ENCODE peak calls at places on chromosomes 13 and 19, in seven cellular contexts. One of them, this sample, is unnamed.

GRCh38 chr19:33248954-33249613 is 23.4 kb upstream of the SLC7A10 start:
- DNase-seq in hypothalamus: no peak
- DNase-seq in cerebellum: no peak
- DNase-seq in astrocyte of the hippocampus: no peak
- DNase-seq in GOT3: no peak
- DNase-seq in adipocyte: no peak
- DNase-seq in stimulated activated CD4-positive, alpha-beta T cell treated with anti-CD3 and anti-CD28 coated beads, Interleukin-4, amount 100 ng/mL, for 48 hours: no peak
- DNase-seq in this sample: no peak

GRCh38 chr13:22031702-22032286 is 360.9 kb downstream of the FGF9 start:
- DNase-seq in hypothalamus: no peak
- DNase-seq in cerebellum: no peak
- DNase-seq in astrocyte of the hippocampus: no peak
- DNase-seq in GOT3: no peak
- DNase-seq in adipocyte: no peak
- DNase-seq in stimulated activated CD4-positive, alpha-beta T cell treated with anti-CD3 and anti-CD28 coated beads, Interleukin-4, amount 100 ng/mL, for 48 hours: no peak
- DNase-seq in this sample: no peak

GRCh38 chr13:62337109-62337880 is 921.6 kb upstream of the PCDH20 start:
- DNase-seq in hypothalamus: no peak
- DNase-seq in cerebellum: no peak
- DNase-seq in astrocyte of the hippocampus: peak
- DNase-seq in GOT3: no peak
- DNase-seq in adipocyte: no peak
- DNase-seq in stimulated activated CD4-positive, alpha-beta T cell treated with anti-CD3 and anti-CD28 coated beads, Interleukin-4, amount 100 ng/mL, for 48 hours: no peak
- DNase-seq in this sample: no peak

GRCh38 chr19:30036154-30037129 is 94.4 kb downstream of the URI1 start:
- DNase-seq in hypothalamus: no peak
- DNase-seq in cerebellum: no peak
- DNase-seq in astrocyte of the hippocampus: peak
- DNase-seq in GOT3: no peak
- DNase-seq in adipocyte: peak
- DNase-seq in stimulated activated CD4-positive, alpha-beta T cell treated with anti-CD3 and anti-CD28 coated beads, Interleukin-4, amount 100 ng/mL, for 48 hours: no peak
- DNase-seq in this sample: no peak

GRCh38 chr19:49056101-49056901 is 1.2 kb downstream of the CGB7 start:
- DNase-seq in hypothalamus: no peak
- DNase-seq in cerebellum: peak
- DNase-seq in astrocyte of the hippocampus: peak
- DNase-seq in GOT3: no peak
- DNase-seq in adipocyte: peak
- DNase-seq in stimulated activated CD4-positive, alpha-beta T cell treated with anti-CD3 and anti-CD28 coated beads, Interleukin-4, amount 100 ng/mL, for 48 hours: peak
- DNase-seq in this sample: no peak

GRCh38 chr13:99693812-99694211 is 192.5 kb downstream of the TM9SF2 start:
- DNase-seq in hypothalamus: no peak
- DNase-seq in cerebellum: no peak
- DNase-seq in astrocyte of the hippocampus: no peak
- DNase-seq in GOT3: no peak
- DNase-seq in adipocyte: no peak
- DNase-seq in stimulated activated CD4-positive, alpha-beta T cell treated with anti-CD3 and anti-CD28 coated beads, Interleukin-4, amount 100 ng/mL, for 48 hours: no peak
- DNase-seq in this sample: no peak

GRCh38 chr13:111339366-111340143 is 19.1 kb downstream of the TEX29 start:
- DNase-seq in hypothalamus: no peak
- DNase-seq in cerebellum: no peak
- DNase-seq in astrocyte of the hippocampus: no peak
- DNase-seq in GOT3: no peak
- DNase-seq in adipocyte: no peak
- DNase-seq in stimulated activated CD4-positive, alpha-beta T cell treated with anti-CD3 and anti-CD28 coated beads, Interleukin-4, amount 100 ng/mL, for 48 hours: no peak
- DNase-seq in this sample: no peak

GRCh38 chr19:53647792-53648191 is 16.0 kb downstream of the DPRX start:
- DNase-seq in hypothalamus: no peak
- DNase-seq in cerebellum: no peak
- DNase-seq in astrocyte of the hippocampus: no peak
- DNase-seq in GOT3: no peak
- DNase-seq in adipocyte: no peak
- DNase-seq in stimulated activated CD4-positive, alpha-beta T cell treated with anti-CD3 and anti-CD28 coated beads, Interleukin-4, amount 100 ng/mL, for 48 hours: no peak
- DNase-seq in this sample: no peak

GRCh38 chr19:33580645-33581037 is 41.1 kb upstream of the CHST8 start:
- DNase-seq in hypothalamus: peak
- DNase-seq in cerebellum: no peak
- DNase-seq in astrocyte of the hippocampus: peak
- DNase-seq in GOT3: no peak
- DNase-seq in adipocyte: no peak
- DNase-seq in stimulated activated CD4-positive, alpha-beta T cell treated with anti-CD3 and anti-CD28 coated beads, Interleukin-4, amount 100 ng/mL, for 48 hours: no peak
- DNase-seq in this sample: no peak

GRCh38 chr19:33868076-33868735 is 71.5 kb downstream of the KCTD15 start:
- DNase-seq in hypothalamus: peak
- DNase-seq in cerebellum: peak
- DNase-seq in astrocyte of the hippocampus: peak
- DNase-seq in GOT3: no peak
- DNase-seq in adipocyte: peak
- DNase-seq in stimulated activated CD4-positive, alpha-beta T cell treated with anti-CD3 and anti-CD28 coated beads, Interleukin-4, amount 100 ng/mL, for 48 hours: no peak
- DNase-seq in this sample: no peak

GRCh38 chr13:89029062-89029461 is 1357.9 kb downstream of the SLITRK5 start:
- DNase-seq in hypothalamus: no peak
- DNase-seq in cerebellum: no peak
- DNase-seq in astrocyte of the hippocampus: no peak
- DNase-seq in GOT3: no peak
- DNase-seq in adipocyte: no peak
- DNase-seq in stimulated activated CD4-positive, alpha-beta T cell treated with anti-CD3 and anti-CD28 coated beads, Interleukin-4, amount 100 ng/mL, for 48 hours: no peak
- DNase-seq in this sample: no peak

GRCh38 chr13:74246398-74246975 is 112.3 kb upstream of the KLF12 start:
- DNase-seq in hypothalamus: no peak
- DNase-seq in cerebellum: peak
- DNase-seq in astrocyte of the hippocampus: peak
- DNase-seq in GOT3: no peak
- DNase-seq in adipocyte: no peak
- DNase-seq in stimulated activated CD4-positive, alpha-beta T cell treated with anti-CD3 and anti-CD28 coated beads, Interleukin-4, amount 100 ng/mL, for 48 hours: no peak
- DNase-seq in this sample: no peak

GRCh38 chr19:2055871-2056809 is 5.1 kb upstream of the MKNK2 start:
- DNase-seq in hypothalamus: no peak
- DNase-seq in cerebellum: peak
- DNase-seq in astrocyte of the hippocampus: peak
- DNase-seq in GOT3: no peak
- DNase-seq in adipocyte: peak
- DNase-seq in stimulated activated CD4-positive, alpha-beta T cell treated with anti-CD3 and anti-CD28 coated beads, Interleukin-4, amount 100 ng/mL, for 48 hours: no peak
- DNase-seq in this sample: no peak

GRCh38 chr13:43214124-43214523 is 190.7 kb downstream of the DNAJC15 start:
- DNase-seq in hypothalamus: no peak
- DNase-seq in cerebellum: no peak
- DNase-seq in astrocyte of the hippocampus: no peak
- DNase-seq in GOT3: no peak
- DNase-seq in adipocyte: no peak
- DNase-seq in stimulated activated CD4-positive, alpha-beta T cell treated with anti-CD3 and anti-CD28 coated beads, Interleukin-4, amount 100 ng/mL, for 48 hours: no peak
- DNase-seq in this sample: no peak

GRCh38 chr13:30165071-30165470 is 142.3 kb downstream of the KATNAL1 start:
- DNase-seq in hypothalamus: no peak
- DNase-seq in cerebellum: peak
- DNase-seq in astrocyte of the hippocampus: no peak
- DNase-seq in GOT3: no peak
- DNase-seq in adipocyte: no peak
- DNase-seq in stimulated activated CD4-positive, alpha-beta T cell treated with anti-CD3 and anti-CD28 coated beads, Interleukin-4, amount 100 ng/mL, for 48 hours: no peak
- DNase-seq in this sample: peak

GRCh38 chr19:20664917-20665781 is 3.8 kb upstream of the ZNF626 start:
- DNase-seq in hypothalamus: peak
- DNase-seq in cerebellum: peak
- DNase-seq in astrocyte of the hippocampus: peak
- DNase-seq in GOT3: no peak
- DNase-seq in adipocyte: peak
- DNase-seq in stimulated activated CD4-positive, alpha-beta T cell treated with anti-CD3 and anti-CD28 coated beads, Interleukin-4, amount 100 ng/mL, for 48 hours: no peak
- DNase-seq in this sample: no peak

GRCh38 chr19:18776288-18776594 is 14.9 kb downstream of the COMP start:
- DNase-seq in hypothalamus: no peak
- DNase-seq in cerebellum: no peak
- DNase-seq in astrocyte of the hippocampus: peak
- DNase-seq in GOT3: no peak
- DNase-seq in adipocyte: peak
- DNase-seq in stimulated activated CD4-positive, alpha-beta T cell treated with anti-CD3 and anti-CD28 coated beads, Interleukin-4, amount 100 ng/mL, for 48 hours: no peak
- DNase-seq in this sample: no peak

GRCh38 chr19:13160557-13160956 is 10.3 kb downstream of the IER2 start:
- DNase-seq in hypothalamus: no peak
- DNase-seq in cerebellum: no peak
- DNase-seq in astrocyte of the hippocampus: no peak
- DNase-seq in GOT3: no peak
- DNase-seq in adipocyte: peak
- DNase-seq in stimulated activated CD4-positive, alpha-beta T cell treated with anti-CD3 and anti-CD28 coated beads, Interleukin-4, amount 100 ng/mL, for 48 hours: no peak
- DNase-seq in this sample: no peak

GRCh38 chr19:41321600-41322270 is 11.8 kb downstream of the CCDC97 start:
- DNase-seq in hypothalamus: no peak
- DNase-seq in cerebellum: no peak
- DNase-seq in astrocyte of the hippocampus: peak
- DNase-seq in GOT3: no peak
- DNase-seq in adipocyte: peak
- DNase-seq in stimulated activated CD4-positive, alpha-beta T cell treated with anti-CD3 and anti-CD28 coated beads, Interleukin-4, amount 100 ng/mL, for 48 hours: no peak
- DNase-seq in this sample: no peak

GRCh38 chr19:46748325-46749109 is 2.3 kb upstream of the STRN4 start:
- DNase-seq in hypothalamus: peak
- DNase-seq in cerebellum: no peak
- DNase-seq in astrocyte of the hippocampus: peak
- DNase-seq in GOT3: no peak
- DNase-seq in adipocyte: peak
- DNase-seq in stimulated activated CD4-positive, alpha-beta T cell treated with anti-CD3 and anti-CD28 coated beads, Interleukin-4, amount 100 ng/mL, for 48 hours: peak
- DNase-seq in this sample: no peak

GRCh38 chr19:35959040-35959967 is 23.1 kb downstream of the LRFN3 start:
- DNase-seq in hypothalamus: no peak
- DNase-seq in cerebellum: peak
- DNase-seq in astrocyte of the hippocampus: peak
- DNase-seq in GOT3: no peak
- DNase-seq in adipocyte: peak
- DNase-seq in stimulated activated CD4-positive, alpha-beta T cell treated with anti-CD3 and anti-CD28 coated beads, Interleukin-4, amount 100 ng/mL, for 48 hours: peak
- DNase-seq in this sample: no peak

GRCh38 chr19:10431943-10432735 is 11.8 kb downstream of the PDE4A start:
- DNase-seq in hypothalamus: no peak
- DNase-seq in cerebellum: no peak
- DNase-seq in astrocyte of the hippocampus: no peak
- DNase-seq in GOT3: no peak
- DNase-seq in adipocyte: peak
- DNase-seq in stimulated activated CD4-positive, alpha-beta T cell treated with anti-CD3 and anti-CD28 coated beads, Interleukin-4, amount 100 ng/mL, for 48 hours: peak
- DNase-seq in this sample: peak

GRCh38 chr19:42683917-42684513 is 56.3 kb downstream of the PSG3 start:
- DNase-seq in hypothalamus: no peak
- DNase-seq in cerebellum: no peak
- DNase-seq in astrocyte of the hippocampus: peak
- DNase-seq in GOT3: no peak
- DNase-seq in adipocyte: peak
- DNase-seq in stimulated activated CD4-positive, alpha-beta T cell treated with anti-CD3 and anti-CD28 coated beads, Interleukin-4, amount 100 ng/mL, for 48 hours: peak
- DNase-seq in this sample: no peak

GRCh38 chr19:15836345-15836594 is 20.8 kb upstream of the OR10H1 start:
- DNase-seq in hypothalamus: peak
- DNase-seq in cerebellum: no peak
- DNase-seq in astrocyte of the hippocampus: no peak
- DNase-seq in GOT3: no peak
- DNase-seq in adipocyte: no peak
- DNase-seq in stimulated activated CD4-positive, alpha-beta T cell treated with anti-CD3 and anti-CD28 coated beads, Interleukin-4, amount 100 ng/mL, for 48 hours: no peak
- DNase-seq in this sample: no peak

GRCh38 chr19:7602240-7602934 is 6.7 kb downstream of the CAMSAP3 start:
- DNase-seq in hypothalamus: no peak
- DNase-seq in cerebellum: no peak
- DNase-seq in astrocyte of the hippocampus: no peak
- DNase-seq in GOT3: no peak
- DNase-seq in adipocyte: no peak
- DNase-seq in stimulated activated CD4-positive, alpha-beta T cell treated with anti-CD3 and anti-CD28 coated beads, Interleukin-4, amount 100 ng/mL, for 48 hours: no peak
- DNase-seq in this sample: no peak

GRCh38 chr19:45784096-45784495 is 1.8 kb upstream of the DMPK start:
- DNase-seq in hypothalamus: no peak
- DNase-seq in cerebellum: no peak
- DNase-seq in astrocyte of the hippocampus: no peak
- DNase-seq in GOT3: no peak
- DNase-seq in adipocyte: no peak
- DNase-seq in stimulated activated CD4-positive, alpha-beta T cell treated with anti-CD3 and anti-CD28 coated beads, Interleukin-4, amount 100 ng/mL, for 48 hours: no peak
- DNase-seq in this sample: no peak

GRCh38 chr13:46817081-46817480 is 20.1 kb upstream of the ESD start:
- DNase-seq in hypothalamus: no peak
- DNase-seq in cerebellum: no peak
- DNase-seq in astrocyte of the hippocampus: no peak
- DNase-seq in GOT3: no peak
- DNase-seq in adipocyte: no peak
- DNase-seq in stimulated activated CD4-positive, alpha-beta T cell treated with anti-CD3 and anti-CD28 coated beads, Interleukin-4, amount 100 ng/mL, for 48 hours: no peak
- DNase-seq in this sample: no peak

GRCh38 chr19:53980553-53981407 is 10.7 kb upstream of the CACNG6 start:
- DNase-seq in hypothalamus: no peak
- DNase-seq in cerebellum: no peak
- DNase-seq in astrocyte of the hippocampus: peak
- DNase-seq in GOT3: no peak
- DNase-seq in adipocyte: peak
- DNase-seq in stimulated activated CD4-positive, alpha-beta T cell treated with anti-CD3 and anti-CD28 coated beads, Interleukin-4, amount 100 ng/mL, for 48 hours: no peak
- DNase-seq in this sample: no peak

GRCh38 chr13:89401209-89401810 is 1730.1 kb downstream of the SLITRK5 start:
- DNase-seq in hypothalamus: no peak
- DNase-seq in cerebellum: no peak
- DNase-seq in astrocyte of the hippocampus: peak
- DNase-seq in GOT3: no peak
- DNase-seq in adipocyte: peak
- DNase-seq in stimulated activated CD4-positive, alpha-beta T cell treated with anti-CD3 and anti-CD28 coated beads, Interleukin-4, amount 100 ng/mL, for 48 hours: no peak
- DNase-seq in this sample: no peak

GRCh38 chr19:10762656-10763055 is 44.8 kb downstream of the DNM2 start:
- DNase-seq in hypothalamus: no peak
- DNase-seq in cerebellum: no peak
- DNase-seq in astrocyte of the hippocampus: no peak
- DNase-seq in GOT3: no peak
- DNase-seq in adipocyte: no peak
- DNase-seq in stimulated activated CD4-positive, alpha-beta T cell treated with anti-CD3 and anti-CD28 coated beads, Interleukin-4, amount 100 ng/mL, for 48 hours: no peak
- DNase-seq in this sample: no peak

GRCh38 chr19:58577581-58578429 is 4.7 kb upstream of the MZF1 start:
- DNase-seq in hypothalamus: no peak
- DNase-seq in cerebellum: no peak
- DNase-seq in astrocyte of the hippocampus: no peak
- DNase-seq in GOT3: no peak
- DNase-seq in adipocyte: no peak
- DNase-seq in stimulated activated CD4-positive, alpha-beta T cell treated with anti-CD3 and anti-CD28 coated beads, Interleukin-4, amount 100 ng/mL, for 48 hours: no peak
- DNase-seq in this sample: peak

GRCh38 chr19:15501596-15501995 is 6.7 kb upstream of the CYP4F22 start:
- DNase-seq in hypothalamus: no peak
- DNase-seq in cerebellum: no peak
- DNase-seq in astrocyte of the hippocampus: no peak
- DNase-seq in GOT3: no peak
- DNase-seq in adipocyte: no peak
- DNase-seq in stimulated activated CD4-positive, alpha-beta T cell treated with anti-CD3 and anti-CD28 coated beads, Interleukin-4, amount 100 ng/mL, for 48 hours: no peak
- DNase-seq in this sample: no peak

GRCh38 chr13:93758575-93758974 is 532.0 kb downstream of the GPC6 start:
- DNase-seq in hypothalamus: no peak
- DNase-seq in cerebellum: no peak
- DNase-seq in astrocyte of the hippocampus: no peak
- DNase-seq in GOT3: no peak
- DNase-seq in adipocyte: no peak
- DNase-seq in stimulated activated CD4-positive, alpha-beta T cell treated with anti-CD3 and anti-CD28 coated beads, Interleukin-4, amount 100 ng/mL, for 48 hours: no peak
- DNase-seq in this sample: no peak

GRCh38 chr13:48773531-48774275 is 120.0 kb downstream of the CYSLTR2 start:
- DNase-seq in hypothalamus: no peak
- DNase-seq in cerebellum: no peak
- DNase-seq in astrocyte of the hippocampus: no peak
- DNase-seq in GOT3: no peak
- DNase-seq in adipocyte: peak
- DNase-seq in stimulated activated CD4-positive, alpha-beta T cell treated with anti-CD3 and anti-CD28 coated beads, Interleukin-4, amount 100 ng/mL, for 48 hours: no peak
- DNase-seq in this sample: no peak

GRCh38 chr13:113074401-113074800 is 31.2 kb upstream of the F7 start:
- DNase-seq in hypothalamus: no peak
- DNase-seq in cerebellum: no peak
- DNase-seq in astrocyte of the hippocampus: no peak
- DNase-seq in GOT3: no peak
- DNase-seq in adipocyte: no peak
- DNase-seq in stimulated activated CD4-positive, alpha-beta T cell treated with anti-CD3 and anti-CD28 coated beads, Interleukin-4, amount 100 ng/mL, for 48 hours: no peak
- DNase-seq in this sample: no peak